ENCODE peak calls at places on chromosomes 2 and 18, in nine cellular contexts. H, I, N, U, Y, W, D, A and Q are unnamed samples.

GRCh38 chr2:17101596-17101995 is 416.6 kb downstream of the RAD51AP2 start:
- DNase-seq in U (no peak), N (no peak), H (no peak), A (no peak), Y (no peak), D (no peak), W (no peak), I (no peak), Q (no peak)

GRCh38 chr2:238327751-238328150 is 7.4 kb downstream of the TRAF3IP1 start:
- DNase-seq in W (no peak), Y (no peak), A (no peak), D (no peak), I (no peak), H (no peak), U (no peak), N (no peak), Q (no peak)

GRCh38 chr2:75560022-75560767 is 544 bp downstream of the EVA1A start:
- DNase-seq in D (no peak), W (peak; percentile 85), H (no peak), U (peak; percentile 37), A (no peak), Y (no peak), N (no peak), I (no peak), Q (no peak)

GRCh38 chr2:175600024-175600831 is 401.8 kb downstream of the LNPK start:
- DNase-seq in A (no peak), I (no peak), H (peak; percentile 17), D (no peak), N (no peak), Y (no peak), W (no peak), U (no peak), Q (no peak)

GRCh38 chr2:209383212-209383611 is 40.6 kb upstream of the MAP2 start:
- DNase-seq in W (no peak), Y (no peak), H (no peak), A (no peak), I (no peak), N (no peak), U (no peak), D (no peak), Q (no peak)

GRCh38 chr2:121695179-121695451 is 41.6 kb downstream of the NIFK start:
- DNase-seq in I (no peak), A (no peak), D (no peak), U (no peak), Y (no peak), H (no peak), W (no peak), N (no peak), Q (no peak)

GRCh38 chr2:163347982-163348842 is 387.6 kb downstream of the FIGN start:
- DNase-seq in H (peak; percentile 23), I (no peak), U (no peak), W (peak; percentile 96), A (no peak), N (peak; percentile 57), D (no peak), Y (peak; percentile 83), Q (no peak)

GRCh38 chr2:95049088-95049955 is 23.8 kb downstream of the MAL start:
- DNase-seq in N (no peak), I (no peak), Y (no peak), A (no peak), U (no peak), W (no peak), D (no peak), H (no peak), Q (no peak)

GRCh38 chr2:3728104-3729054 is 25.0 kb downstream of the DCDC2C start:
- DNase-seq in N (no peak), H (peak; percentile 26), I (no peak), W (peak; percentile 72), A (no peak), D (peak; percentile 28), U (peak; percentile 57), Y (peak; percentile 51), Q (no peak)

GRCh38 chr2:236863729-236864126 is 222.0 kb upstream of the COPS8 start:
- DNase-seq in D (no peak), U (no peak), N (no peak), I (no peak), W (peak; percentile 22), Y (no peak), H (no peak), A (no peak), Q (no peak)

GRCh38 chr2:168169097-168169745 is 78.2 kb downstream of the STK39 start:
- DNase-seq in D (no peak), N (no peak), H (no peak), W (no peak), Y (no peak), A (no peak), I (no peak), U (no peak), Q (no peak)

GRCh38 chr2:207484444-207485391 is 45.0 kb upstream of the CREB1 start:
- DNase-seq in Y (no peak), D (no peak), H (no peak), W (no peak), U (peak; percentile 51), A (no peak), N (no peak), I (no peak), Q (no peak)

GRCh38 chr18:78130232-78131195 is 849.1 kb upstream of the SALL3 start:
- DNase-seq in N (no peak), H (no peak), W (no peak), A (no peak), U (no peak), D (no peak), I (no peak), Y (peak; percentile 22), Q (no peak)

GRCh38 chr2:8575011-8575750 is 106.7 kb upstream of the ID2 start:
- DNase-seq in A (peak; percentile 20), H (no peak), N (peak; percentile 44), W (no peak), Y (no peak), D (no peak), I (peak; percentile 58), U (peak; percentile 48), Q (peak; percentile 25)

GRCh38 chr2:27123302-27124150 is at the start of gene ABHD1:
- DNase-seq in D (no peak), U (peak; percentile 72), H (peak; percentile 35), W (peak; percentile 86), I (peak; percentile 29), A (peak; percentile 33), N (peak; percentile 67), Y (no peak), Q (peak; percentile 54)

GRCh38 chr2:240255811-240256703 is 115.6 kb upstream of the OTOS start:
- DNase-seq in U (no peak), H (no peak), Y (no peak), N (no peak), D (no peak), A (no peak), W (peak; percentile 63), I (no peak), Q (no peak)

GRCh38 chr2:190572251-190572650 is 37.7 kb upstream of the NEMP2 start:
- DNase-seq in U (no peak), I (no peak), N (no peak), D (no peak), A (no peak), W (no peak), Y (no peak), H (no peak), Q (no peak)